ENCODE peak calls at places on chromosomes 2 and 18, in six cellular contexts. L, Q, K, C, R and O are unnamed samples. For H3K36me3 and H3K4me1, the result is how much of the 10 kb centered on the place peaks cover.

GRCh38 chr18:45373286-45373880 is 241.9 kb upstream of the SLC14A2 start:
- DNase-seq in L (no peak), Q (no peak), K (no peak), C (no peak), R (no peak), O (no peak)

GRCh38 chr18:41395695-41396094 is 559.3 kb upstream of the PIK3C3 start:
- DNase-seq in L (no peak), Q (no peak), K (no peak), C (no peak), R (no peak), O (no peak)

GRCh38 chr2:207044963-207045362 is 105.6 kb downstream of the CPO start:
- DNase-seq in L (no peak), Q (no peak), K (no peak), C (no peak), R (no peak), O (no peak)

GRCh38 chr18:70289351-70290330 is 796 bp downstream of the SOCS6 start:
- DNase-seq in L (peak), Q (no peak), K (peak), C (no peak), R (peak), O (no peak)

GRCh38 chr2:69762513-69763494 is 20.9 kb downstream of the ANXA4 start:
- DNase-seq in L (no peak), Q (no peak), K (no peak), C (no peak), R (no peak), O (no peak)

GRCh38 chr2:165877565-165878550 is 75.7 kb downstream of the TTC21B start:
- DNase-seq in L (no peak), Q (no peak), K (no peak), C (no peak), R (no peak), O (no peak)

GRCh38 chr18:55387139-55387984 is 200.6 kb downstream of the TCF4 start:
- DNase-seq in L (no peak), Q (no peak), K (peak), C (no peak), R (no peak), O (no peak)

GRCh38 chr2:190031971-190032623 is 30.4 kb downstream of the MSTN start:
- DNase-seq in L (no peak), Q (no peak), K (no peak), C (no peak), R (no peak), O (no peak)

GRCh38 chr2:170073288-170073687 is 104.7 kb upstream of the MYO3B start:
- DNase-seq in L (no peak), Q (no peak), K (peak), C (no peak), R (no peak), O (no peak)

GRCh38 chr18:45722899-45723298 is 1.1 kb upstream of the SLC14A1 start:
- DNase-seq in L (peak), Q (peak), K (peak), C (peak), R (peak), O (peak)

GRCh38 chr18:23626451-23627279 is 36.0 kb downstream of the ANKRD29 start:
- DNase-seq in L (no peak), Q (no peak), K (no peak), C (no peak), R (no peak), O (no peak)

GRCh38 chr2:219495531-219496122 is 3.1 kb upstream of the GMPPA start:
- DNase-seq in L (no peak), Q (peak), K (peak), C (peak), R (peak), O (peak)

GRCh38 chr2:191954446-191954845 is 107.6 kb upstream of the CAVIN2 start:
- DNase-seq in L (no peak), Q (no peak), K (no peak), C (no peak), R (no peak), O (no peak)

GRCh38 chr2:3827673-3828575 is 124.5 kb downstream of the DCDC2C start:
- DNase-seq in L (no peak), Q (no peak), K (peak), C (no peak), R (no peak), O (no peak)

GRCh38 chr2:108893277-108893676 is 95.7 kb downstream of the EDAR start:
- DNase-seq in L (no peak), Q (no peak), K (no peak), C (no peak), R (no peak), O (no peak)

GRCh38 chr2:42523341-42523740 is 29.6 kb upstream of the KCNG3 start:
- DNase-seq in L (no peak), Q (no peak), K (no peak), C (no peak), R (no peak), O (no peak)

GRCh38 chr2:206250041-206250897 is 24.2 kb upstream of the ZDBF2 start:
- DNase-seq in L (no peak), Q (no peak), K (peak), C (no peak), R (no peak), O (peak)

GRCh38 chr2:85394256-85394655 is 15.9 kb downstream of the CAPG start:
- DNase-seq in L (no peak), Q (no peak), K (no peak), C (no peak), R (peak), O (no peak)

GRCh38 chr2:225429718-225430117 is 30.2 kb downstream of the NYAP2 start:
- DNase-seq in L (no peak), Q (no peak), K (peak), C (no peak), R (no peak), O (no peak)

GRCh38 chr2:223538920-223539440 is 63.2 kb downstream of the SCG2 start:
- DNase-seq in L (no peak), Q (no peak), K (no peak), C (no peak), R (no peak), O (no peak)

GRCh38 chr2:197909377-197909776 is 105.0 kb downstream of the PLCL1 start:
- DNase-seq in L (no peak), Q (no peak), K (peak), C (no peak), R (no peak), O (no peak)

GRCh38 chr2:238848941-238849853 is 1.3 kb downstream of the TWIST2 start:
- DNase-seq in L (no peak), Q (peak), K (no peak), C (no peak), R (peak), O (no peak)

GRCh38 chr2:238850096-238850495 is 2.2 kb downstream of the TWIST2 start:
- DNase-seq in L (no peak), Q (no peak), K (no peak), C (no peak), R (no peak), O (no peak)

GRCh38 chr2:238847841-238848565 is at the start of gene TWIST2:
- DNase-seq in L (peak), Q (peak), K (peak), C (no peak), R (peak), O (no peak)

GRCh38 chr2:238847432-238847801 is 468 bp upstream of the TWIST2 start:
- DNase-seq in L (no peak), Q (no peak), K (no peak), C (no peak), R (peak), O (no peak)

GRCh38 chr2:238848566-238848940 is 668 bp downstream of the TWIST2 start:
- DNase-seq in L (no peak), Q (peak), K (no peak), C (no peak), R (peak), O (no peak)
- H3K4me3 ChIP-seq in L (peak), Q (peak), K (no peak), C (no peak), R (peak), O (no peak)

GRCh38 chr2:32495139-32495538 is 132.7 kb upstream of the TTC27 start:
- DNase-seq in L (no peak), Q (no peak), K (no peak), C (no peak), R (no peak), O (no peak)
- H3K36me3 ChIP-seq in L (half or more), Q (under half), K (under half), C (half or more), R (under half), O (under half)

DNA sequence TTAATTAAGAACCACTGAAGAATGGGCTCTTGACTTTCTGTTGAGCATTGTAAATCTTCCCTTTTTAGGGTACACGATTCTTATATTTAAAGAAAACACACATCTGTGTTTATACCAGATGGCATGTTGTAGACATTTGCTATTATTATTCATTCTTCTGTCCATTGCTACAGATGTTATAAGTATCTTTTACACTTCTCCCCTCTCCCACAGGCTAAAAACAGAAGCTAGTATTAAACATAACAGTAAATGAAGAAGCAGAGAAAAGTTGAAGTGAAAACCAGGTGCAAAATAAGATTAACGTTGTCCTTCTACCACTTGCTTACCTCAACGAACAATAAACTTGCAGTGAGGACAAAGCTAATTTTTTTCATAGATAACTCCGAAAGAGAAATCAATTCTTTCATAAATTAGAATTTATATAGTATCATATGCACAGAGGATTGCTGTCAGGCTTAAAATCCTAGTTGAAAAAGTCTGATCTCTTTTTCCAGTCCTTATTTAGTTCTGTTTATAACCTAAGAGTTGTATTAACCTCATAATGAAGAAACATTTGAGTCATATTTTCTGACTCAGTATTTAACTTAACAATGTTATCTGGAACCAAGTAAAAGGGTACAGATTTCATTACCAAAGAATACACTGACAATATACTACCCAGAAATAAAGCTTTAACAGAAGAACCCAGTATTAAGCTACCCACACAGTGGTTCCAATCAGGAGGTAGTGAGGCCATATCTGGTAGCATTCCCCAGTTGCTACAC is 16.4 kb upstream of the ZNF385B start:
- DNase-seq in L (no peak), Q (no peak), K (no peak), C (no peak), R (no peak), O (no peak)
- H3K4me1 ChIP-seq in L (under half), Q (under half), K (under half), C (under half), R (under half), O (under half)

DNA sequence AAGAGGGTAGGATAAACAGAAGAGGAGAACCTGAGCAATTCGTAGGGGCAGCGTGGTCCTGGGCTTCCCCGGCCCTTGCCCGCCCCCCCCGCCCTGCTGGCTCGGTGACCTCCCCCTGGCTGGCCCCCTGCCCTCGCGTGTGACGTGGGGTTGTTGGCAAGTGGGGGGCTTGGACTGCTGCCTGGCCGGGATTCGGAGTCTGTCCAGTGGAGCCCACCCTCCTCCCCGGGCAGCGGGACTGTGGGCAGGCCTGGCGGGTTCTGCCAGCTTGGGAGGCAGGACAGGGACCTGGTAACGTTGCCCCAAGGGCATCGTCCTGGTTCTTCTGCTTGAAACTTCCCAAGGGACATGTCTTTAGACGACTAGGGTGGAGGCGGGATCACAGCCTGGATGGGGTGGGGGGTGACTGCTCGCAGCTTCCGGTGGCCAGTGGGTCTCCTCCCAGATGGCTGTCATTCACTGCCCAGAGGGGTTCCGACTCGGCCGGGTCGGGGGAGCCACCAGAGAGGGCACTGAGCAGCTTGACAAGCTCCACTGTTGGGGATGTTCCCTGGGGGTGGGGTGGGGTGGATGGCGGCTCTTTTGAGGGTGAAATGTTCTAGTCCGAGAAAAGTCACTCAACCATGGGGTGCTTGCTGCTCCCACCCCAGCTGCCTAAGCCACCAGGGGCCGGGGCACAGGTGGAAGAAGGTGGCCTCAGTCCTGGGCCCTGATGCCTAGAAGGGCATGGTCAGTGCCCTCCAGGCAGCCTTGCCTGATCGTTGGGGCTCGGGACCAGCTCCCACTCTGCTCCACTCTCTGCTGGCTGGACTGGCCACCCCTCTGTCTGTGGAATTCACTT is 4.2 kb upstream of the HS6ST1 start:
- DNase-seq in L (peak), Q (peak), K (peak), C (no peak), R (peak), O (no peak)
- H3K4me3 ChIP-seq in L (peak), Q (peak), K (no peak), C (no peak), R (no peak), O (no peak)

GRCh38 chr2:216113572-216113971 is 4.4 kb downstream of the XRCC5 start:
- DNase-seq in L (no peak), Q (no peak), K (no peak), C (no peak), R (no peak), O (no peak)

GRCh38 chr2:216116418-216116817 is 7.3 kb downstream of the XRCC5 start:
- DNase-seq in L (no peak), Q (no peak), K (no peak), C (no peak), R (no peak), O (no peak)

GRCh38 chr2:216114476-216115223 is 5.5 kb downstream of the XRCC5 start:
- DNase-seq in L (peak), Q (peak), K (peak), C (peak), R (peak), O (peak)

GRCh38 chr2:216112926-216113325 is 3.8 kb downstream of the XRCC5 start:
- DNase-seq in L (no peak), Q (no peak), K (no peak), C (no peak), R (no peak), O (no peak)

DNA sequence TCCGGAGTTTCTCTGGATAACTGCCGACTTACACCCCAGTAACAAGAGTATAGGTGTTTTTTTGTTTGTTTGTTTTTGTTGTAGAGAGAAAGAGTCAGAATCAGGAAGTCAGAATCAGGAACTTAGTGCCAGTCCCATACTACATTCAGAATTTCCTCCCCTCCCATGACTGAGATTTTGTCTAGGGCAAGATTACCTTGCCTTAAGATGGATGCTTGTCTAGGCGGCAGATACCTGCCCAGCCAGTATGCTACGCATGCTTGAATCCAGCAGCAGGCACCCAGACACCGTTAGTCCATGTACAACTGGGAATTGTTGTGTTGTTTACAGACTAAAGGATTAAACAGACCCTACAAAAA is 6.1 kb downstream of the XRCC5 start:
- DNase-seq in L (no peak), Q (no peak), K (no peak), C (no peak), R (no peak), O (no peak)
- H3K36me3 ChIP-seq in L (half or more), Q (half or more), K (under half), C (half or more), R (under half), O (half or more)

DNA sequence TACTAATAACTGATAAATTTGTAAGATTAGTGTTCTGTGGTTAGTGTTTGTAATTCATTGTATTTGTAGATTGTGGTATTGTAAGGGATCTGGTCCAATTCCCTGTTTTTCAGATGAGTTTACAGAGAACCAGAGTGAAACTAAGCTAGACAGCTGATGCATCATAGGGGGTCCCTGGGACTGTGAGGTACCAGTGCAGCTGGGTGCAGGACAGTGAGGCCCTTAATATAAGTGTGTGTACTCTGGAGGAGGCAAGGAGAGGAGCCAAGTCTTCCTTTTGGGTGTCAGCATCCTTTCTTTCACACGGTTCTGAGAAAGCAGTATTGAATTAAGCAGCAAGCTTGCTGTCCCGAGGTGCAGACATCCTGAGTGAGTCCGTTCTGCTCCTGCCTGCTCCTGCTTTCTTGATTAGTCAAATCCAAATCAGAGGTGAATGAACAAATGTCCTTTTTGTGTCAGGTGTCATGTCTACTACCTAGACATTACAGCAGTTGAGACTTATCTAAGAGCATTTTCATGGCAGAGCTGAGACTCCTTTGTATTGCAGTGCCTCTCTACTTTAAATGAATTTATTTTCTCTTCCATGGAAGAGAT is 194.9 kb downstream of the MCFD2 start:
- DNase-seq in L (no peak), Q (no peak), K (no peak), C (no peak), R (no peak), O (no peak)
- H3K4me1 ChIP-seq in L (under half), Q (under half), K (half or more), C (under half), R (under half), O (under half)